ENCODE peak calls at places on chromosome 4, in ten cellular contexts. L is upper lobe of left lung; V is hypothalamus; C is neural crest cell; J is right atrium auricular region; A is stimulated activated CD4-positive, alpha-beta T cell treated with anti-CD3 and anti-CD28 coated beads, Interleukin-2, amount 100 ng/mL, for 24 hours; S is fibroblast of the conjunctiva; E is left cardiac atrium; M is EH; N is substantia nigra. H is an unnamed sample.

GRCh38 chr4:111689731-111690130 is 455.5 kb upstream of the FAM241A start:
- DNase-seq in L (no peak), V (no peak), C (no peak), J (no peak), A (no peak), S (no peak), E (no peak), M (peak), N (no peak), H (no peak)

GRCh38 chr4:91958651-91959050 is 345.1 kb upstream of the GRID2 start:
- DNase-seq in L (no peak), V (no peak), C (no peak), J (no peak), A (no peak), S (peak), E (no peak), M (no peak), N (no peak), H (no peak)

GRCh38 chr4:143513314-143514211 is at the start of gene SMARCA5:
- DNase-seq in L (peak), V (peak), C (peak), J (peak), A (peak), S (peak), E (peak), M (peak), N (peak), H (peak)

GRCh38 chr4:112058433-112058832 is 86.8 kb upstream of the FAM241A start:
- DNase-seq in L (no peak), V (no peak), C (no peak), J (no peak), A (no peak), S (no peak), E (no peak), M (peak), N (no peak), H (no peak)

GRCh38 chr4:71296945-71297344 is 41.9 kb upstream of the SLC4A4 start:
- DNase-seq in L (no peak), V (peak), C (no peak), J (no peak), A (no peak), S (no peak), E (no peak), M (peak), N (peak), H (no peak)

GRCh38 chr4:13701937-13702446 is 74.5 kb upstream of the BOD1L1 start:
- DNase-seq in L (no peak), V (no peak), C (no peak), J (no peak), A (no peak), S (peak), E (no peak), M (peak), N (no peak), H (no peak)

GRCh38 chr4:44927361-44928061 is 201.2 kb upstream of the GNPDA2 start:
- DNase-seq in L (no peak), V (no peak), C (no peak), J (no peak), A (no peak), S (peak), E (no peak), M (no peak), N (no peak), H (no peak)

GRCh38 chr4:118790544-118790943 is 45.4 kb downstream of the SEC24D start:
- DNase-seq in L (no peak), V (no peak), C (no peak), J (no peak), A (no peak), S (no peak), E (no peak), M (no peak), N (no peak), H (no peak)

GRCh38 chr4:128668566-128668965 is 140.9 kb upstream of the JADE1 start:
- DNase-seq in L (no peak), V (no peak), C (no peak), J (no peak), A (no peak), S (no peak), E (no peak), M (no peak), N (no peak), H (no peak)

GRCh38 chr4:36549256-36549655 is 267.8 kb downstream of the DTHD1 start:
- DNase-seq in L (no peak), V (no peak), C (no peak), J (no peak), A (no peak), S (no peak), E (no peak), M (no peak), N (no peak), H (no peak)

GRCh38 chr4:110059556-110060191 is 138.7 kb downstream of the ELOVL6 start:
- DNase-seq in L (no peak), V (no peak), C (no peak), J (no peak), A (no peak), S (peak), E (no peak), M (peak), N (no peak), H (no peak)

GRCh38 chr4:39039108-39039507 is 6.9 kb upstream of the TMEM156 start:
- DNase-seq in L (no peak), V (no peak), C (no peak), J (no peak), A (no peak), S (no peak), E (no peak), M (no peak), N (no peak), H (no peak)

GRCh38 chr4:39668835-39669234 is 29.1 kb upstream of the UBE2K start:
- DNase-seq in L (no peak), V (no peak), C (no peak), J (no peak), A (no peak), S (no peak), E (no peak), M (no peak), N (no peak), H (no peak)

GRCh38 chr4:125522992-125523391 is 208.2 kb downstream of the FAT4 start:
- DNase-seq in L (no peak), V (no peak), C (no peak), J (no peak), A (no peak), S (no peak), E (no peak), M (no peak), N (no peak), H (no peak)

GRCh38 chr4:165631912-165632311 is 241.1 kb upstream of the TLL1 start:
- DNase-seq in L (no peak), V (no peak), C (no peak), J (no peak), A (no peak), S (no peak), E (no peak), M (no peak), N (no peak), H (no peak)

GRCh38 chr4:148056879-148057278 is 325.0 kb downstream of the ARHGAP10 start:
- DNase-seq in L (peak), V (peak), C (no peak), J (peak), A (peak), S (peak), E (peak), M (peak), N (peak), H (no peak)

GRCh38 chr4:87732033-87732770 is 67.2 kb upstream of the IBSP start:
- DNase-seq in L (no peak), V (no peak), C (no peak), J (no peak), A (no peak), S (no peak), E (no peak), M (peak), N (no peak), H (no peak)

GRCh38 chr4:161247831-161248230 is 916.0 kb downstream of the FSTL5 start:
- DNase-seq in L (no peak), V (no peak), C (no peak), J (no peak), A (no peak), S (no peak), E (no peak), M (no peak), N (no peak), H (no peak)

GRCh38 chr4:85787133-85787532 is 312.2 kb downstream of the ARHGAP24 start:
- DNase-seq in L (no peak), V (no peak), C (no peak), J (no peak), A (no peak), S (peak), E (no peak), M (peak), N (no peak), H (no peak)

GRCh38 chr4:101191302-101192098 is 155.8 kb downstream of the PPP3CA start:
- DNase-seq in L (peak), V (peak), C (no peak), J (peak), A (no peak), S (peak), E (peak), M (peak), N (peak), H (no peak)

GRCh38 chr4:105845559-105845958 is 49.7 kb upstream of the NPNT start:
- DNase-seq in L (no peak), V (no peak), C (no peak), J (no peak), A (no peak), S (no peak), E (no peak), M (no peak), N (no peak), H (no peak)

GRCh38 chr4:28092610-28093009 is 1232.0 kb downstream of the STIM2 start:
- DNase-seq in L (no peak), V (no peak), C (no peak), J (no peak), A (no peak), S (no peak), E (no peak), M (no peak), N (no peak), H (no peak)

GRCh38 chr4:95547708-95548471 is 883 bp downstream of the UNC5C start:
- DNase-seq in L (no peak), V (no peak), C (peak), J (peak), A (peak), S (no peak), E (peak), M (no peak), N (peak), H (peak)

GRCh38 chr4:77525538-77525937 is 80.1 kb upstream of the CXCL13 start:
- DNase-seq in L (no peak), V (no peak), C (no peak), J (no peak), A (no peak), S (no peak), E (no peak), M (no peak), N (no peak), H (no peak)

GRCh38 chr4:6332042-6332668 is 62.5 kb downstream of the WFS1 start:
- DNase-seq in L (no peak), V (no peak), C (peak), J (no peak), A (peak), S (no peak), E (no peak), M (peak), N (no peak), H (no peak)

GRCh38 chr4:183986645-183987528 is 81.8 kb downstream of the STOX2 start:
- DNase-seq in L (no peak), V (no peak), C (no peak), J (no peak), A (no peak), S (no peak), E (no peak), M (no peak), N (no peak), H (no peak)

GRCh38 chr4:156710571-156711195 is 260.9 kb downstream of the PDGFC start:
- DNase-seq in L (no peak), V (no peak), C (no peak), J (no peak), A (no peak), S (peak), E (no peak), M (peak), N (no peak), H (no peak)

H was measured in suprapubic skin.